ENCODE peak calls at places on chromosomes 2 and 18, in ten cellular contexts. One of them, this sample, is unnamed.

GRCh38 chr2:43460611-43461396 is 135.0 kb downstream of the THADA start:
- DNase-seq in nephron progenitor cell: no peak
- DNase-seq in hepatocyte: no peak
- DNase-seq in foreskin fibroblast: no peak
- DNase-seq in neural progenitor cell: no peak
- DNase-seq in HFF-Myc: no peak
- DNase-seq in WTC11: no peak
- DNase-seq in upper lobe of left lung: no peak
- DNase-seq in IMR-90: no peak
- DNase-seq in type B pancreatic cell: no peak
- DNase-seq in this sample: no peak

GRCh38 chr18:22110482-22110924 is 58.9 kb upstream of the GATA6 start:
- DNase-seq in nephron progenitor cell: no peak
- DNase-seq in hepatocyte: peak; percentile 65
- DNase-seq in foreskin fibroblast: no peak
- DNase-seq in neural progenitor cell: peak; percentile 67
- DNase-seq in HFF-Myc: no peak
- DNase-seq in WTC11: peak; percentile 25
- DNase-seq in upper lobe of left lung: no peak
- DNase-seq in IMR-90: no peak
- DNase-seq in type B pancreatic cell: no peak
- DNase-seq in this sample: peak; percentile 25

GRCh38 chr2:218826791-218827190 is 4.8 kb downstream of the PRKAG3 start:
- DNase-seq in nephron progenitor cell: no peak
- DNase-seq in hepatocyte: no peak
- DNase-seq in foreskin fibroblast: no peak
- DNase-seq in neural progenitor cell: no peak
- DNase-seq in HFF-Myc: no peak
- DNase-seq in WTC11: no peak
- DNase-seq in upper lobe of left lung: no peak
- DNase-seq in IMR-90: no peak
- DNase-seq in type B pancreatic cell: no peak
- DNase-seq in this sample: no peak

GRCh38 chr2:200664770-200665494 is 79.1 kb downstream of the AOX1 start:
- DNase-seq in nephron progenitor cell: no peak
- DNase-seq in hepatocyte: no peak
- DNase-seq in foreskin fibroblast: no peak
- DNase-seq in neural progenitor cell: no peak
- DNase-seq in HFF-Myc: no peak
- DNase-seq in WTC11: no peak
- DNase-seq in upper lobe of left lung: no peak
- DNase-seq in IMR-90: no peak
- DNase-seq in type B pancreatic cell: no peak
- DNase-seq in this sample: no peak

GRCh38 chr2:44819061-44819460 is 122.4 kb upstream of the SIX3 start:
- DNase-seq in nephron progenitor cell: no peak
- DNase-seq in hepatocyte: no peak
- DNase-seq in foreskin fibroblast: no peak
- DNase-seq in neural progenitor cell: no peak
- DNase-seq in HFF-Myc: no peak
- DNase-seq in WTC11: no peak
- DNase-seq in upper lobe of left lung: no peak
- DNase-seq in IMR-90: no peak
- DNase-seq in type B pancreatic cell: no peak
- DNase-seq in this sample: no peak

GRCh38 chr2:74507926-74508520 is 528 bp upstream of the PCGF1 start:
- DNase-seq in nephron progenitor cell: peak; percentile 45
- DNase-seq in hepatocyte: peak; percentile 69
- DNase-seq in foreskin fibroblast: peak; percentile 78
- DNase-seq in neural progenitor cell: peak; percentile 56
- DNase-seq in HFF-Myc: peak; percentile 49
- DNase-seq in WTC11: peak; percentile 45
- DNase-seq in upper lobe of left lung: peak; percentile 82
- DNase-seq in IMR-90: peak; percentile 38
- DNase-seq in type B pancreatic cell: peak; percentile 77
- DNase-seq in this sample: peak; percentile 49

GRCh38 chr2:75324716-75325291 is 125.5 kb upstream of the TACR1 start:
- DNase-seq in nephron progenitor cell: no peak
- DNase-seq in hepatocyte: no peak
- DNase-seq in foreskin fibroblast: no peak
- DNase-seq in neural progenitor cell: no peak
- DNase-seq in HFF-Myc: no peak
- DNase-seq in WTC11: no peak
- DNase-seq in upper lobe of left lung: no peak
- DNase-seq in IMR-90: no peak
- DNase-seq in type B pancreatic cell: no peak
- DNase-seq in this sample: no peak

GRCh38 chr18:21701621-21702020 is 3.0 kb downstream of the ABHD3 start:
- DNase-seq in nephron progenitor cell: no peak
- DNase-seq in hepatocyte: no peak
- DNase-seq in foreskin fibroblast: no peak
- DNase-seq in neural progenitor cell: no peak
- DNase-seq in HFF-Myc: no peak
- DNase-seq in WTC11: no peak
- DNase-seq in upper lobe of left lung: no peak
- DNase-seq in IMR-90: no peak
- DNase-seq in type B pancreatic cell: no peak
- DNase-seq in this sample: no peak

GRCh38 chr2:98387478-98387877 is 41.2 kb downstream of the CNGA3 start:
- DNase-seq in nephron progenitor cell: no peak
- DNase-seq in hepatocyte: no peak
- DNase-seq in foreskin fibroblast: no peak
- DNase-seq in neural progenitor cell: no peak
- DNase-seq in HFF-Myc: no peak
- DNase-seq in WTC11: no peak
- DNase-seq in upper lobe of left lung: peak; percentile 15
- DNase-seq in IMR-90: no peak
- DNase-seq in type B pancreatic cell: no peak
- DNase-seq in this sample: no peak

GRCh38 chr2:32627441-32627900 is 379 bp upstream of the TTC27 start:
- DNase-seq in nephron progenitor cell: peak; percentile 36
- DNase-seq in hepatocyte: peak; percentile 58
- DNase-seq in foreskin fibroblast: peak; percentile 61
- DNase-seq in neural progenitor cell: peak; percentile 66
- DNase-seq in HFF-Myc: peak; percentile 24
- DNase-seq in WTC11: peak; percentile 55
- DNase-seq in upper lobe of left lung: no peak
- DNase-seq in IMR-90: peak; percentile 34
- DNase-seq in type B pancreatic cell: no peak
- DNase-seq in this sample: no peak
- TF ChIP-seq CTCF in nephron progenitor cell: no peak
- TF ChIP-seq CTCF in hepatocyte: peak; percentile 19
- TF ChIP-seq CTCF in foreskin fibroblast: peak; percentile 30
- TF ChIP-seq CTCF in neural progenitor cell: peak; percentile 27
- TF ChIP-seq CTCF in HFF-Myc: no peak
- TF ChIP-seq CTCF in WTC11: no peak
- TF ChIP-seq CTCF in upper lobe of left lung: peak; percentile 22
- TF ChIP-seq CTCF in IMR-90: no peak
- TF ChIP-seq CTCF in type B pancreatic cell: peak; percentile 50
- TF ChIP-seq CTCF in this sample: peak; percentile 6

GRCh38 chr2:71154798-71155197 is 24.4 kb downstream of the MPHOSPH10 start:
- DNase-seq in nephron progenitor cell: no peak
- DNase-seq in hepatocyte: peak; percentile 18
- DNase-seq in foreskin fibroblast: no peak
- DNase-seq in neural progenitor cell: peak; percentile 23
- DNase-seq in HFF-Myc: no peak
- DNase-seq in WTC11: peak; percentile 60
- DNase-seq in upper lobe of left lung: no peak
- DNase-seq in IMR-90: no peak
- DNase-seq in type B pancreatic cell: no peak
- DNase-seq in this sample: peak; percentile 53
- TF ChIP-seq CTCF in nephron progenitor cell: no peak
- TF ChIP-seq CTCF in hepatocyte: peak; percentile 9
- TF ChIP-seq CTCF in foreskin fibroblast: no peak
- TF ChIP-seq CTCF in neural progenitor cell: peak; percentile 16
- TF ChIP-seq CTCF in HFF-Myc: no peak
- TF ChIP-seq CTCF in WTC11: no peak
- TF ChIP-seq CTCF in upper lobe of left lung: no peak
- TF ChIP-seq CTCF in IMR-90: no peak
- TF ChIP-seq CTCF in type B pancreatic cell: no peak
- TF ChIP-seq CTCF in this sample: peak; percentile 35

GRCh38 chr2:237876056-237876439 is 16.6 kb downstream of the RAMP1 start:
- DNase-seq in nephron progenitor cell: no peak
- DNase-seq in hepatocyte: peak; percentile 3
- DNase-seq in foreskin fibroblast: no peak
- DNase-seq in neural progenitor cell: no peak
- DNase-seq in HFF-Myc: no peak
- DNase-seq in WTC11: no peak
- DNase-seq in upper lobe of left lung: peak; percentile 80
- DNase-seq in IMR-90: no peak
- DNase-seq in type B pancreatic cell: no peak
- DNase-seq in this sample: no peak
- TF ChIP-seq CTCF in nephron progenitor cell: no peak
- TF ChIP-seq CTCF in hepatocyte: no peak
- TF ChIP-seq CTCF in foreskin fibroblast: no peak
- TF ChIP-seq CTCF in neural progenitor cell: no peak
- TF ChIP-seq CTCF in HFF-Myc: no peak
- TF ChIP-seq CTCF in WTC11: no peak
- TF ChIP-seq CTCF in upper lobe of left lung: no peak
- TF ChIP-seq CTCF in IMR-90: no peak
- TF ChIP-seq CTCF in type B pancreatic cell: no peak
- TF ChIP-seq CTCF in this sample: no peak

GRCh38 chr2:220104871-220105351 is 477.5 kb downstream of the SLC4A3 start:
- DNase-seq in nephron progenitor cell: peak; percentile 46
- DNase-seq in hepatocyte: peak; percentile 37
- DNase-seq in foreskin fibroblast: peak; percentile 78
- DNase-seq in neural progenitor cell: peak; percentile 49
- DNase-seq in HFF-Myc: no peak
- DNase-seq in WTC11: peak; percentile 12
- DNase-seq in upper lobe of left lung: no peak
- DNase-seq in IMR-90: peak; percentile 91
- DNase-seq in type B pancreatic cell: no peak
- DNase-seq in this sample: peak; percentile 44
- TF ChIP-seq CTCF in nephron progenitor cell: no peak
- TF ChIP-seq CTCF in hepatocyte: no peak
- TF ChIP-seq CTCF in foreskin fibroblast: peak; percentile 52
- TF ChIP-seq CTCF in neural progenitor cell: peak; percentile 37
- TF ChIP-seq CTCF in HFF-Myc: peak; percentile 30
- TF ChIP-seq CTCF in WTC11: no peak
- TF ChIP-seq CTCF in upper lobe of left lung: no peak
- TF ChIP-seq CTCF in IMR-90: peak; percentile 90
- TF ChIP-seq CTCF in type B pancreatic cell: peak; percentile 34
- TF ChIP-seq CTCF in this sample: peak; percentile 34

GRCh38 chr18:58052960-58053359 is 8.9 kb downstream of the NEDD4L start:
- DNase-seq in nephron progenitor cell: no peak
- DNase-seq in hepatocyte: no peak
- DNase-seq in foreskin fibroblast: no peak
- DNase-seq in neural progenitor cell: no peak
- DNase-seq in HFF-Myc: no peak
- DNase-seq in WTC11: no peak
- DNase-seq in upper lobe of left lung: no peak
- DNase-seq in IMR-90: no peak
- DNase-seq in type B pancreatic cell: no peak
- DNase-seq in this sample: no peak

GRCh38 chr18:58049000-58049688 is 5.1 kb downstream of the NEDD4L start:
- DNase-seq in nephron progenitor cell: no peak
- DNase-seq in hepatocyte: no peak
- DNase-seq in foreskin fibroblast: no peak
- DNase-seq in neural progenitor cell: no peak
- DNase-seq in HFF-Myc: no peak
- DNase-seq in WTC11: no peak
- DNase-seq in upper lobe of left lung: no peak
- DNase-seq in IMR-90: no peak
- DNase-seq in type B pancreatic cell: no peak
- DNase-seq in this sample: no peak

GRCh38 chr18:58054041-58054733 is 10.2 kb downstream of the NEDD4L start:
- DNase-seq in nephron progenitor cell: no peak
- DNase-seq in hepatocyte: peak; percentile 24
- DNase-seq in foreskin fibroblast: no peak
- DNase-seq in neural progenitor cell: peak; percentile 29
- DNase-seq in HFF-Myc: no peak
- DNase-seq in WTC11: no peak
- DNase-seq in upper lobe of left lung: no peak
- DNase-seq in IMR-90: peak; percentile 60
- DNase-seq in type B pancreatic cell: no peak
- DNase-seq in this sample: peak; percentile 51

GRCh38 chr18:58048243-58048642 is 4.2 kb downstream of the NEDD4L start:
- DNase-seq in nephron progenitor cell: no peak
- DNase-seq in hepatocyte: no peak
- DNase-seq in foreskin fibroblast: no peak
- DNase-seq in neural progenitor cell: no peak
- DNase-seq in HFF-Myc: no peak
- DNase-seq in WTC11: no peak
- DNase-seq in upper lobe of left lung: no peak
- DNase-seq in IMR-90: peak; percentile 15
- DNase-seq in type B pancreatic cell: no peak
- DNase-seq in this sample: no peak

GRCh38 chr18:58051765-58052460 is 7.9 kb downstream of the NEDD4L start:
- DNase-seq in nephron progenitor cell: no peak
- DNase-seq in hepatocyte: no peak
- DNase-seq in foreskin fibroblast: no peak
- DNase-seq in neural progenitor cell: no peak
- DNase-seq in HFF-Myc: no peak
- DNase-seq in WTC11: no peak
- DNase-seq in upper lobe of left lung: no peak
- DNase-seq in IMR-90: peak; percentile 24
- DNase-seq in type B pancreatic cell: no peak
- DNase-seq in this sample: no peak
- TF ChIP-seq CTCF in nephron progenitor cell: no peak
- TF ChIP-seq CTCF in hepatocyte: peak; percentile 48
- TF ChIP-seq CTCF in foreskin fibroblast: peak; percentile 35
- TF ChIP-seq CTCF in neural progenitor cell: peak; percentile 21
- TF ChIP-seq CTCF in HFF-Myc: no peak
- TF ChIP-seq CTCF in WTC11: no peak
- TF ChIP-seq CTCF in upper lobe of left lung: no peak
- TF ChIP-seq CTCF in IMR-90: peak; percentile 36
- TF ChIP-seq CTCF in type B pancreatic cell: peak; percentile 37
- TF ChIP-seq CTCF in this sample: no peak

DNA sequence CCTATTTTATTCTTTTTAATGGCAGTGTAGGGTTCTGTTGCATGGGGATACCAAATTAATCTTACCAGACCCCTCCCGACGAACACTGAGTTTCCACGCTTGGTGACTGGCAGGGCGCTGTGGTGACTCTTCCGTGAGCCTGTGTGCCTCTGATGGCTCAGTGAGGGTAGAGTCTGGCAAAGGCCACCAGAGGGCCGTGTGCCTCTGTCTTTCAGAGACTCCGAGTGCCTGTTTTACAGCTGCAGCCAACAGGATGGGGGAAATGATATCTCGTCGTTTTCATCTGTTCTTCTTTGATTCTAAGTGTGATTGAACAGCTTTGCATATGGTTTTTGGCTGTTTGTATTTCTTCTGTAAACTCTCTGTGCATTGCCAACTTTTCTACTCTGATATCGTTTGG is 99.8 kb downstream of the ZNF236 start:
- DNase-seq in nephron progenitor cell: peak; percentile 49
- DNase-seq in hepatocyte: peak; percentile 61
- DNase-seq in foreskin fibroblast: peak; percentile 48
- DNase-seq in neural progenitor cell: peak; percentile 80
- DNase-seq in HFF-Myc: no peak
- DNase-seq in WTC11: peak; percentile 62
- DNase-seq in upper lobe of left lung: no peak
- DNase-seq in IMR-90: peak; percentile 58
- DNase-seq in type B pancreatic cell: no peak
- DNase-seq in this sample: peak; percentile 23
- TF ChIP-seq CTCF in nephron progenitor cell: peak; percentile 66
- TF ChIP-seq CTCF in hepatocyte: peak; percentile 57
- TF ChIP-seq CTCF in foreskin fibroblast: peak; percentile 56
- TF ChIP-seq CTCF in neural progenitor cell: peak; percentile 65
- TF ChIP-seq CTCF in HFF-Myc: peak; percentile 46
- TF ChIP-seq CTCF in WTC11: no peak
- TF ChIP-seq CTCF in upper lobe of left lung: peak; percentile 39
- TF ChIP-seq CTCF in IMR-90: peak; percentile 63
- TF ChIP-seq CTCF in type B pancreatic cell: peak; percentile 80
- TF ChIP-seq CTCF in this sample: peak; percentile 40

GRCh38 chr18:56789004-56789888 is 138.1 kb downstream of the WDR7 start:
- DNase-seq in nephron progenitor cell: peak; percentile 41
- DNase-seq in hepatocyte: peak; percentile 52
- DNase-seq in foreskin fibroblast: no peak
- DNase-seq in neural progenitor cell: peak; percentile 54
- DNase-seq in HFF-Myc: no peak
- DNase-seq in WTC11: peak; percentile 66
- DNase-seq in upper lobe of left lung: no peak
- DNase-seq in IMR-90: peak; percentile 13
- DNase-seq in type B pancreatic cell: no peak
- DNase-seq in this sample: peak; percentile 27
- TF ChIP-seq CTCF in nephron progenitor cell: peak; percentile 66
- TF ChIP-seq CTCF in hepatocyte: peak; percentile 54
- TF ChIP-seq CTCF in foreskin fibroblast: peak; percentile 46
- TF ChIP-seq CTCF in neural progenitor cell: peak; percentile 77
- TF ChIP-seq CTCF in HFF-Myc: peak; percentile 62
- TF ChIP-seq CTCF in WTC11: peak; percentile 71
- TF ChIP-seq CTCF in upper lobe of left lung: no peak
- TF ChIP-seq CTCF in IMR-90: peak; percentile 48
- TF ChIP-seq CTCF in type B pancreatic cell: peak; percentile 73
- TF ChIP-seq CTCF in this sample: peak; percentile 63